ENCODE peak calls at places on chromosomes 12 and 14, in five cellular contexts. F is endothelial cell of umbilical vein, L is A673, C is fibroblast of lung, I is H1. M is an unnamed sample.

GRCh38 chr12:19436931-19437330 is 2.4 kb upstream of the AEBP2 start:
- DNase-seq in F (no peak), L (no peak), C (no peak), I (peak), M (no peak)

GRCh38 chr14:24081739-24082204 is 10.4 kb downstream of the CPNE6 start:
- DNase-seq in F (no peak), L (no peak), C (no peak), I (no peak), M (no peak)

GRCh38 chr12:52372216-52373154 is 5.2 kb upstream of the KRT85 start:
- DNase-seq in F (peak), L (peak), C (peak), I (peak), M (peak)

GRCh38 chr14:102150636-102151195 is 11.0 kb downstream of the WDR20 start:
- DNase-seq in F (no peak), L (no peak), C (peak), I (no peak), M (no peak)

GRCh38 chr14:102450206-102451063 is 59.1 kb downstream of the ANKRD9 start:
- DNase-seq in F (no peak), L (no peak), C (no peak), I (no peak), M (no peak)

GRCh38 chr14:61280092-61280525 is 1.0 kb downstream of the TMEM30B start:
- DNase-seq in F (no peak), L (no peak), C (no peak), I (peak), M (peak)

GRCh38 chr14:78836777-78837176 is 666.6 kb downstream of the NRXN3 start:
- DNase-seq in F (peak), L (peak), C (peak), I (peak), M (peak)

GRCh38 chr14:59018978-59019377 is 169.5 kb upstream of the DAAM1 start:
- DNase-seq in F (no peak), L (peak), C (no peak), I (no peak), M (peak)

GRCh38 chr14:21075719-21076437 is 5.8 kb downstream of the ARHGEF40 start:
- DNase-seq in F (no peak), L (no peak), C (no peak), I (no peak), M (no peak)

GRCh38 chr12:127245009-127245408 is 1022.0 kb upstream of the TMEM132C start:
- DNase-seq in F (no peak), L (no peak), C (peak), I (no peak), M (peak)

GRCh38 chr12:54411398-54412241 is 7.4 kb downstream of the ITGA5 start:
- DNase-seq in F (peak), L (peak), C (peak), I (peak), M (peak)

GRCh38 chr14:23049011-23049410 is 7.0 kb downstream of the PSMB11 start:
- DNase-seq in F (no peak), L (no peak), C (no peak), I (no peak), M (no peak)

GRCh38 chr14:77040995-77041744 is 12.7 kb upstream of the IRF2BPL start:
- DNase-seq in F (no peak), L (no peak), C (no peak), I (no peak), M (peak)

GRCh38 chr12:65093571-65093970 is 27.5 kb downstream of the WIF1 start:
- DNase-seq in F (no peak), L (no peak), C (no peak), I (no peak), M (no peak)

DNA sequence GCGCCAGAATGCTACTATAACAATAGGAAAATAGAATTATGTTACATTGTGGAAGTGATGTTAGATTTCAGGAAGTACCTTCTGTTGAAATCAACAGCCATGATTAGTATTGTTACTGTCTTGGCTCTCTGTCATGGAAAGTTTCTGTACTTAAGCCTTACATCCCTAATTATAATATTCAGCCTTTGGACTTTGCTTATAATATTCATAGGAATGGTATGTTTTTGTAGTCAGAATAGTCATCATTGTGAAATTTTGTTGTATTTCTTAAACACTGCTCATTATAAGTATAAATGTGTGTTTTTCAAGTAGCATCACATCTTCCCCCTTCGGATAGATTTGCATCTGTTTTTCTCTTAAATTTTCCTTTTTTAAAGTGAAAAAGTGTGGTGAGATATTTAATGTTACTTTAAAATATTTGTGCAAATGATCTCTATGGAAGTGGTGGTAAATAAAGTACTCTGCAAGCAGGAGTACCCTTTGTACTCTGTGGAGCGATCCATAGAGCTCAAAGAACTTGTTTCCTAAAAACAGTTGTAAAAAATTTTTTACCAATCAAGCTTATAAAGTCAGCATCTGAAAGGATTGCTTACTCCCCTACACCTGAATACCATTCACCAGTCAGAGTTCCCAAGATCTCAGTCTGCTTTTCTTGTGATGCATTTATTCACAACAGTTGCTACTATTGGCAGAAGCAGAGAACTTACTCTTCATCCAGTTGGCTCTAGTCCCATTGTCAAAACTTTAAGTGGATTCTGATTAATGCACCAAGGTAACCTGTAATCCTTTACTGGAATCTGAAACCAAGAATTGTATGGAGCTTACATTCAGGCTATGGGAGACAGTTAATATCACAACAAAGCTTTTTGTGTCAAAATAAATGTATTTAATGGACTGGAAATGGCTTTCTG is 87.8 kb downstream of the RIC8B start:
- DNase-seq in F (peak), L (no peak), C (peak), I (no peak), M (peak)
- TF ChIP-seq EZH2 in F (no peak), L (no peak), C (no peak), I (no peak), M (no peak)

GRCh38 chr12:2751686-2752085 is 43.1 kb upstream of the FKBP4 start:
- DNase-seq in F (no peak), L (no peak), C (no peak), I (peak), M (no peak)

GRCh38 chr12:2751230-2751629 is 43.5 kb upstream of the FKBP4 start:
- DNase-seq in F (no peak), L (no peak), C (no peak), I (no peak), M (no peak)

GRCh38 chr12:2754208-2754607 is 40.6 kb upstream of the FKBP4 start:
- DNase-seq in F (no peak), L (no peak), C (no peak), I (no peak), M (no peak)

GRCh38 chr12:2753536-2753935 is 41.2 kb upstream of the FKBP4 start:
- DNase-seq in F (no peak), L (no peak), C (no peak), I (no peak), M (no peak)

DNA sequence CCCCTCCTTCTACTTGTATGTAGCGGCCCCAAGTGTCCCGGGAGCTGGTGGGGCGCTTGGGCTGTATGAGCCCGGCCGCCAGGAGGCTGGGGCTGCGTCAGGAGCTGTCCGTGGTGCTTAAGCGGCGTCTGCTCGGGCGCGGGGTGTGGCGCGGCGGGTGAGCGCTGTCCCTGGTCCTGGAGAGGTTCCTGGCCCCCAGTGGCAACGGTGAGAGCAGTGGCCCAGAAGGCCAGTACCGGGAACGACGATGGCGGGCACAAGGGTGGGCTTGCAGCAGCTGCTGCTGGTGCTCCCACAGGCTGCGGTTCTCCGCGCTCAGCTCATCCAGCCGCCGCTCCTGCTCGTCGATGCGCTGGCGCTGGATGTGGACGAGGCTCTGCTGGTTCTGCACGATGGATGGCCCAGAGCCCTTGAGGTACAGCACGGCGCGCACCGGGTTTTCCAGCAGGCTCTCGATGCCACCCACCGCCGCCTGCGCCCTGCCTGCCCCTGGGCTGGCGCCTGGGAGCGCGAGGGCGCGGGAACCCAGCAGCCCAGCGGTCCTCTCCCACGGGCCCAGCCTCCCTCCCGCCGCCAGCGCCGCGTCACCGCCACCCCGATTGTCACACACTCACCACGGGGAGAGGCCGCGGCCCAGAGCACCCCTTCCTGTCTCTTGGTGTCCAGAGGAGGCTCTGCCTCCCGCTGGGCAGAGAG is 41.9 kb upstream of the FKBP4 start:
- DNase-seq in F (peak), L (peak), C (peak), I (peak), M (peak)
- TF ChIP-seq CTCF in F (no peak), L (no peak), C (peak), I (peak), M (no peak)

GRCh38 chr12:68267892-68268396 is 14.5 kb upstream of the IL22 start:
- DNase-seq in F (no peak), L (no peak), C (peak), I (no peak), M (peak)
- TF ChIP-seq EZH2 in F (no peak), L (no peak), C (no peak), I (no peak), M (no peak)

DNA sequence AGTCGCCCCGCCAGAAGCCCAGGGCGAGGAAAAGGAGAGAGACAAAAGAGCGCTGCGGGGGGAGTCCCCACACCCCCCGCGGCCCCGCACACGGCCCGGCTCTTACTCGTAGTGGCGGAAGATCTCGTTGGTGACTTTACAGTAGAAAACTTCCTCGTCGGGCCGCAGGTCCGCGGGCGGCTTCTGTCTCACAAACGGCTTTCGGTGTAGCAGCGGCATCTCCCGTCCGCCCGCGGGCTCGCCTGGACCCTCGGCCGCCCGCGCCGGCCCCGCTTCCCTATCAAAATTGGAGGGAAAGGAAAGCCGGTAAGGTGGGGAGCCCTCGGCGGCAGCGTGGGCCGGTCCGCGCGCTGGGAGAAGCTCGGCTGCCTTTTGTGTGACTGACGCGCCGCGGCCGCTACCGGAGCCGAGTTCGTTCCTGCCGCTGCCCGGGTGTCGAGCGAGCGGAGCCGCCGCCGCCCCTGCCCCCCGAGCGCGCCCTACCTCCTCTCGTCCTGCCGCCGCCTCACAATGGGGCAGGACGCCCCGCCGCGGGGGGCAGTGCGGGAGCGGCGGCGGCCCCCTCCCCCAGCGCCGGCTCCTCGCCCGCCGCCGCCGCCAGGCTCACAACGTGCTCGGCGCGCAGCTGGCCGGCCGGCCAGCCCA is 652 bp downstream of the BAZ1A start:
- DNase-seq in F (peak), L (peak), C (peak), I (peak), M (peak)
- TF ChIP-seq CTCF in F (no peak), L (peak), C (peak), I (no peak), M (no peak)

GRCh38 chr14:94925416-94925815 is 155.5 kb upstream of the GSC start:
- DNase-seq in F (no peak), L (no peak), C (no peak), I (no peak), M (no peak)
- TF ChIP-seq EZH2 in F (no peak), L (no peak), C (no peak), I (no peak), M (no peak)

DNA sequence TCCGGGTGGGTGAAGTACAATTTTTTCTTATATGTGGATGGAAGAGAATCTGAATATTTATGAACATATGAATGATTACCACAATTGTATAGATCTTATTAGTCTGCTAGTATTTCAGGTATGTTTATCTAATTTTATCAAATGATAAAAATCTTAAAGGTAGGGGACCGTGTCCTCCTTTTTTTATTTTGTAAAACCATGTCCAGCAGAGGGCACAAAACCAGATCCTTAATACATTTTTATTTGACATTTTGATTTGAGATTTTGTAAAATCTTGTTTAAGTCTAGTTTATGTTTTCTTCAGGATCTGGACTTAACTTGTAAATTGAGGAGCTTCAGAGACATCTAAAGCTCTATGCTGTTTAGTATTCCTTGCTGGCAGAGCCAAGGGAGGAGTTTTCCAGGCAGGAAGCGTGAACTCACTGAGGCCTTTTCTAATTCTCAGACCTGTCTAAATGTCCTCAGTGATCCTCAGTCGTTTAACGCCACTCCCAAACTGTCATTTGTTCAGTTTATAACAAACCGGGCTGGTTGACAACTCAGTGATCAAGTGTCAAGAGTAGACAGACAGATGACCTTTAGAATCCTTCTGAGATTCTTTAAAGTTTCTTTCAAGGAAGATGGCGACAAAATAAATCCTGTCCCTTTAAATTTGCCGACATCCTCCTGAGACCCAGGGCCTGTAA is 263.9 kb downstream of the KTN1 start:
- DNase-seq in F (peak), L (no peak), C (no peak), I (no peak), M (peak)
- TF ChIP-seq CTCF in F (peak), L (peak), C (no peak), I (no peak), M (peak)

GRCh38 chr14:93811020-93811419 is 22.7 kb upstream of the PRIMA1 start:
- DNase-seq in F (no peak), L (no peak), C (no peak), I (no peak), M (no peak)
- TF ChIP-seq EZH2 in F (no peak), L (no peak), C (no peak), I (no peak), M (no peak)

DNA sequence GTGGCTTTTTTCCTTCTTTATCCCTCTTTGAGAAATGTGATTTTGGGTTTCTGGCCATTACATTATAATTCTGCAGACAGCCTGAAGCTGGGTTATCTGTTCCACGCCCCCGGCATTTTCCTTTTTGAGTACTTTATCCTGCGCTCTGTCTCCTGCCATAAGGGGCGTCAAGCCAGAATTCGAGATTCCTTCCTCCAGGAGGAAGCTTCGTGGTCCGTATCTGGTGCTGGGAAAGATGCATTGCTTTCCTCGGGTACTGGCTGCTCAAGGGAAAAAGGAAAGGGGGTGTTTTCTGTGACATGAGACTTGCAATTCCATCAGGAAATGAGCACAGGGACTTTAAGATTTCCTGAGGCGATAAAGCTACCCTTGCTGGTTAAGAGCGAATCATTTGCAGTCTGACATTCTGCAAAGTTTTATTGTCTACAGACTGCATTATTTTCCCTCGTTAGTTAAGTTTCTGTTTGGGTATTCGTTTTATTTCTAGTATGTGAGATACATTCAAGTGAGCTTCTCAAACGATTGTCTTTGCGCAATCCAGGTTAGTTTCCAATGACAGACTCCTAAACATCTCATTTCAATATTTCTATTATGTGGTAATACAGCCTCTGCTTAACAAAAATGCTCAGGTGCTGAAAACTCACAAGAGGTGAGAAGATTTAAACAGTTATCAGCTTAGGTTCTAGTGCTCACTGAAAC is 706 bp downstream of the AKAP5 start:
- DNase-seq in F (peak), L (peak), C (peak), I (no peak), M (peak)
- TF ChIP-seq CTCF in F (no peak), L (no peak), C (peak), I (peak), M (no peak)

DNA sequence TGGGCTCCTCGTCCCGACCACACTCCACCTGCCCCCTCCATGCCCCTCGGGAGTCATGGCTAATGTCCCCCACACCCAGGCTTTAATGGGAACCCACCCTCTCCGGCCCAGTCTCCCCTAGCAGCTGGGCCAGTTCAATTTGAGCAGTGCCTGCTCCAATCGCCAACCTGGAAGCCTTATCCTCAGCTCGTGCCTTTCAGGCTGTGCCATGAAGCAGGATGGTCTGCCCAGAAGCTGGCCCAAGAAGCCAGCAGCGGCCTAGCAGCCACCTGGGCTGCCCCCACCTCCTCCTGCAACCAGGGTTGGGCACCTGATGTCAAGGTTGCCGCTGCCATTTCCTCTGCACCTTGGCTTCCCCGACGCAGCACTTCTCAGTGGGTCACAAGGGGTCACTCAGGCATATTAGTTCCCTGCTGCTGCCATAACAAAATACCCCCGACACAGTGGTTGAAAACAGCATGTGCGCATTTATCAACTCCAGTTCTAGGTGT is 2.3 kb upstream of the CLBA1 start:
- DNase-seq in F (no peak), L (no peak), C (no peak), I (no peak), M (no peak)
- TF ChIP-seq EZH2 in F (no peak), L (no peak), C (no peak), I (no peak), M (no peak)

M was measured in PC-3.